ENCODE peak calls at places on chromosomes 4 and X, in five cellular contexts. H is suprapubic skin, A is GM23338, O is stomach, E is K562. X is an unnamed sample.
A peak's percentile ranks its signal among the peaks of the same experiment; 100 is the strongest.

GRCh38 chr4:164595751-164596150 is 158.2 kb upstream of the SMIM31 start:
- DNase-seq in H (no peak), O (no peak), E (no peak), A (no peak), X (no peak)

GRCh38 chr4:4762300-4762699 is 97.2 kb upstream of the MSX1 start:
- DNase-seq in O (no peak), E (no peak), A (no peak), H (no peak), X (no peak)

GRCh38 chr4:10086506-10087120 is 30.0 kb downstream of the WDR1 start:
- DNase-seq in A (no peak), E (no peak), H (no peak), O (no peak), X (no peak)

GRCh38 chrX:40996886-40997530 is 88.2 kb upstream of the USP9X start:
- DNase-seq in E (peak; percentile 73), O (no peak), A (peak; percentile 74), H (no peak), X (no peak)

GRCh38 chr4:71189471-71189870 is 149.3 kb upstream of the SLC4A4 start:
- DNase-seq in H (no peak), O (no peak), A (no peak), E (no peak), X (no peak)

GRCh38 chr4:128161138-128161537 is 100.0 kb downstream of the LARP1B start:
- DNase-seq in E (no peak), H (no peak), O (no peak), A (peak; percentile 38), X (no peak)

GRCh38 chr4:72319596-72319995 is 249.4 kb downstream of the ADAMTS3 start:
- DNase-seq in O (no peak), E (no peak), H (no peak), A (no peak), X (no peak)

GRCh38 chr4:140617494-140618060 is 48.8 kb upstream of the UCP1 start:
- DNase-seq in H (no peak), E (no peak), O (peak; percentile 59), A (peak; percentile 18), X (no peak)

GRCh38 chr4:130545596-130545995 is 1449.6 kb downstream of the C4orf33 start:
- DNase-seq in E (no peak), H (no peak), O (no peak), A (no peak), X (no peak)

GRCh38 chr4:8320386-8320750 is 50.8 kb downstream of the HTRA3 start:
- DNase-seq in E (peak; percentile 31), A (peak; percentile 68), O (peak; percentile 22), H (no peak), X (no peak)

GRCh38 chr4:8318509-8318908 is 49.0 kb downstream of the HTRA3 start:
- DNase-seq in A (no peak), E (no peak), O (peak; percentile 11), H (peak; percentile 58), X (no peak)

GRCh38 chr4:8319061-8319460 is 49.5 kb downstream of the HTRA3 start:
- DNase-seq in A (no peak), E (no peak), O (peak; percentile 11), H (peak; percentile 41), X (peak; percentile 35)

GRCh38 chr4:8321220-8321619 is 51.7 kb downstream of the HTRA3 start:
- DNase-seq in H (no peak), A (no peak), E (no peak), O (no peak), X (no peak)

GRCh38 chr4:8319731-8320385 is 50.3 kb downstream of the HTRA3 start:
- DNase-seq in H (peak; percentile 67), A (no peak), O (peak; percentile 21), E (no peak), X (peak; percentile 51)
- TF ChIP-seq POLR2AphosphoS5 in H (no peak), A (no peak), O (peak; percentile 70), E (no peak), X (no peak)

DNA sequence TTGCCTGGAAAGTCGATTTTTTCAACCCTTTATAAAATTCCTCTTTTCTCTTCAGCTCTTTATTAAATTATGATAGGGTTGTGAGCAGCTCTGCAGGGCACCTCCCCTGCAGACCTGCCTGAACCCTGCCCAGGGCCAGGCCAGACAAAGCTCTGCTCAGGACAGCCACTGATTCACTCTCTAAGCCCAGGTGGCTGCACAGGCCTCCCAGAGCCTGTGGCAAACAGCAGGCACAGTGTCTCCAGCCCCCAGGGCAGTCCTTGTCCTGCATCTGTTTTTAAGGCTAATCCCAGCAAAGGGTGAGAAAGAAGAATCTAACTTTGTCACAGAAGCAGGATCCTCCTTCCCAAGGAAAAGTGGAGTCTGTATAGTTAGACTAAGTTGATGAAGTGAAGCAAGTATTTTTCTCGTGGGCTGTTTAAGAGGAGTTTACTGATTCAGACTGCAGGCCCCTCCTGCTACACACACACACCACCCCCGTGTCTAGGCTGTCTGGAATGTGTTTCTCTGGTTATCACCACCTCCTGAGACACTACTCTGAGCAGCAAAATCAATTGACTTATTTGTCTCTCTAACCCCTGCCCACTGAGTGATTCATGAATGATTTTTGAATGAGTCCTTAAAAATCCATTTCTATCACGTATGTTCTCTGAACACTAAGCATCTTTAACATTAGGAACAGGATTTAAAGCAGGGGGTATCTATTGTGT is 101.7 kb downstream of the CHIC2 start:
- DNase-seq in O (no peak), H (no peak), A (no peak), E (no peak), X (no peak)
- TF ChIP-seq POLR2AphosphoS5 in O (no peak), H (no peak), A (no peak), E (no peak), X (no peak)

DNA sequence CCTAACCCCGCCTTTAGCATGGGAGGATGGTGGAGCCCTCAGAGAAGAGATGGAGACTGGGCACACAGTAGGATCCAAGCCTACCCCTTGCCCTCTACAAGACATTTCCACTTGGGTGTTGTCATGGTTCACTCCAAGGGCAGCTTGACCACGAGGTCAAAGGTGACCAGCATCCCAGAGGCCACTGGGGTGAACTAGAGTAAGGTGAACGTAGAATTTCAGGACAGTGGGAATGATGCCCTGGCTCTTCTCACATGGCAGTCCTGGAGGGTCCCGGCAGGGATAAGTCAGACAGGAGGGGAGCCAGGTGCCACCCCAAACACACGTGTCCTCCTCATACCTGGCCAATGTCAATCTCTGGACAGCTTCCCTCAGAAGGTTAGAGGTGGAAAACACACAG is 274.2 kb upstream of the AGTR2 start:
- DNase-seq in A (no peak), H (no peak), E (no peak), O (no peak), X (no peak)
- TF ChIP-seq POLR2AphosphoS5 in A (no peak), H (no peak), E (no peak), O (no peak), X (no peak)

GRCh38 chr4:76803522-76803921 is 94.4 kb downstream of the SOWAHB start:
- DNase-seq in H (no peak), O (no peak), A (no peak), E (peak; percentile 54), X (peak; percentile 76)
- TF ChIP-seq POLR2AphosphoS5 in H (no peak), O (no peak), A (no peak), E (peak; percentile 44), X (peak; percentile 67)

X was measured in breast epithelium.